ENCODE peak calls at places on chromosome 1, in eight cellular contexts. R is dorsolateral prefrontal cortex, K is PC-3, T is HFF-Myc, I is lower leg skin, E is stomach, S is heart right ventricle, Z is NT2/D1. Q is an unnamed sample.
A peak's percentile ranks its signal among the peaks of the same experiment; 100 is the strongest.

GRCh38 chr1:208028526-208028925 is 117.6 kb upstream of the CD34 start:
- DNase-seq in R (no peak), K (no peak), T (no peak), I (no peak), E (no peak), S (no peak), Z (no peak), Q (no peak)

GRCh38 chr1:43868741-43869067 is 64.9 kb upstream of the ARTN start:
- DNase-seq in R (no peak), K (no peak), T (no peak), I (no peak), E (no peak), S (no peak), Z (no peak), Q (no peak)

GRCh38 chr1:198462365-198463025 is 78.0 kb downstream of the ATP6V1G3 start:
- DNase-seq in R (no peak), K (peak; percentile 80), T (no peak), I (no peak), E (no peak), S (no peak), Z (no peak), Q (no peak)

GRCh38 chr1:100810360-100810759 is 84.3 kb downstream of the EXTL2 start:
- DNase-seq in R (no peak), K (peak; percentile 51), T (no peak), I (no peak), E (no peak), S (no peak), Z (no peak), Q (no peak)

GRCh38 chr1:39047374-39048229 is 21.5 kb downstream of the NDUFS5 start:
- DNase-seq in R (no peak), K (peak; percentile 20), T (peak; percentile 40), I (peak; percentile 87), E (no peak), S (no peak), Z (no peak), Q (peak; percentile 92)

GRCh38 chr1:31054349-31054748 is 11.2 kb downstream of the PUM1 start:
- DNase-seq in R (no peak), K (no peak), T (no peak), I (no peak), E (no peak), S (no peak), Z (no peak), Q (no peak)

GRCh38 chr1:40362699-40363098 is 10.8 kb upstream of the SMAP2 start:
- DNase-seq in R (no peak), K (no peak), T (no peak), I (no peak), E (no peak), S (no peak), Z (no peak), Q (no peak)

GRCh38 chr1:204859885-204860284 is 10.8 kb upstream of the NFASC start:
- DNase-seq in R (no peak), K (no peak), T (no peak), I (no peak), E (no peak), S (no peak), Z (no peak), Q (no peak)

GRCh38 chr1:197915797-197916686 is 1.1 kb upstream of the LHX9 start:
- DNase-seq in R (no peak), K (peak; percentile 79), T (peak; percentile 17), I (peak; percentile 84), E (no peak), S (peak; percentile 60), Z (peak; percentile 88), Q (no peak)

GRCh38 chr1:183164963-183165362 is 21.1 kb upstream of the LAMC2 start:
- DNase-seq in R (no peak), K (peak; percentile 27), T (no peak), I (no peak), E (no peak), S (no peak), Z (no peak), Q (no peak)

GRCh38 chr1:7470904-7471638 is 300.0 kb upstream of the VAMP3 start:
- DNase-seq in R (no peak), K (peak; percentile 95), T (peak; percentile 95), I (peak; percentile 90), E (peak; percentile 46), S (peak; percentile 63), Z (no peak), Q (peak; percentile 93)

GRCh38 chr1:149846600-149847466 is 52.5 kb upstream of the BOLA1 start:
- DNase-seq in R (no peak), K (no peak), T (no peak), I (no peak), E (no peak), S (no peak), Z (no peak), Q (no peak)

GRCh38 chr1:149849246-149849946 is 50.0 kb upstream of the BOLA1 start:
- DNase-seq in R (no peak), K (peak; percentile 16), T (no peak), I (no peak), E (no peak), S (no peak), Z (no peak), Q (no peak)

GRCh38 chr1:149849947-149850360 is 49.4 kb upstream of the BOLA1 start:
- DNase-seq in R (no peak), K (peak; percentile 17), T (no peak), I (no peak), E (no peak), S (no peak), Z (no peak), Q (no peak)

GRCh38 chr1:149848811-149849210 is 50.6 kb upstream of the BOLA1 start:
- DNase-seq in R (no peak), K (peak; percentile 40), T (no peak), I (no peak), E (no peak), S (no peak), Z (no peak), Q (no peak)

DNA sequence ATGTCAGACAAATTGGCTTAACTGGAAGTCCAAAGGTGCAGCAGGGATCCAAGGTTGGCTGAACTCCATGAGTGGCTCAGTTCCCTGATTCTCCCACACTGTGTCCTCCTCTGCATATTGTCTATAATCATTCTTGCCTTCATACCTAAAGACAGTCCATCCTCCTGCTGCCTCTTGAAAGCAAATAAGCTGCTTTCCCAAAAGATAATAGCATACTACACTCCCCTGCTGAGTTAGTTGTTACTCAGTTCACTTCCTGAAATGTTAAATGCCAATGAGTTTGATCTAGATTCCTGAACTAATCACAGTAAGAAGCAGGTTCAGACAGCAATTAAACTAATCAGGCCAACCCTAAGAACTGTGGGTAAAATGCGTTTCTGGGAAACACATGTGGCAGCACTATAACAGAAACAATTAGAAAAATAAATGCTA is 51.0 kb upstream of the BOLA1 start:
- DNase-seq in R (no peak), K (peak; percentile 39), T (no peak), I (no peak), E (no peak), S (no peak), Z (no peak), Q (no peak)
- H3K4me3 ChIP-seq in R (no peak overlapping the region), K (peak overlapping the region; percentile 90), T (peak overlapping the region; percentile 77), I (no peak overlapping the region), E (no peak overlapping the region), S (no peak overlapping the region), Z (peak overlapping the region; percentile 91), Q (no peak overlapping the region)

GRCh38 chr1:21335750-21336168 is 45.5 kb upstream of the ECE1 start:
- DNase-seq in R (no peak), K (peak; percentile 92), T (no peak), I (peak; percentile 84), E (no peak), S (no peak), Z (no peak), Q (no peak)

GRCh38 chr1:21335088-21335678 is 44.9 kb upstream of the ECE1 start:
- DNase-seq in R (no peak), K (no peak), T (no peak), I (peak; percentile 82), E (no peak), S (no peak), Z (no peak), Q (no peak)

GRCh38 chr1:21333824-21334213 is 43.6 kb upstream of the ECE1 start:
- DNase-seq in R (no peak), K (no peak), T (no peak), I (no peak), E (no peak), S (no peak), Z (no peak), Q (no peak)

GRCh38 chr1:21332691-21333449 is 42.6 kb upstream of the ECE1 start:
- DNase-seq in R (no peak), K (no peak), T (no peak), I (no peak), E (no peak), S (no peak), Z (no peak), Q (no peak)

GRCh38 chr1:21334214-21335087 is 44.2 kb upstream of the ECE1 start:
- DNase-seq in R (no peak), K (peak; percentile 84), T (peak; percentile 61), I (peak; percentile 95), E (peak; percentile 76), S (peak; percentile 68), Z (no peak), Q (no peak)
- H3K4me3 ChIP-seq in R (peak overlapping the region; percentile 42), K (peak overlapping the region; percentile 48), T (peak overlapping the region; percentile 25), I (no peak overlapping the region), E (peak overlapping the region; percentile 24), S (peak overlapping the region; percentile 36), Z (no peak overlapping the region), Q (peak overlapping the region; percentile 20)

GRCh38 chr1:244100276-244100675 is 49.2 kb downstream of the ZBTB18 start:
- DNase-seq in R (no peak), K (no peak), T (no peak), I (no peak), E (no peak), S (no peak), Z (no peak), Q (no peak)

GRCh38 chr1:244102471-244102870 is 51.4 kb downstream of the ZBTB18 start:
- DNase-seq in R (no peak), K (no peak), T (no peak), I (no peak), E (no peak), S (no peak), Z (no peak), Q (no peak)

GRCh38 chr1:244102051-244102450 is 51.0 kb downstream of the ZBTB18 start:
- DNase-seq in R (no peak), K (no peak), T (no peak), I (no peak), E (no peak), S (no peak), Z (no peak), Q (no peak)

GRCh38 chr1:244099258-244099930 is 48.3 kb downstream of the ZBTB18 start:
- DNase-seq in R (no peak), K (no peak), T (no peak), I (no peak), E (no peak), S (no peak), Z (no peak), Q (no peak)

GRCh38 chr1:244100691-244101453 is 49.8 kb downstream of the ZBTB18 start:
- DNase-seq in R (no peak), K (no peak), T (no peak), I (no peak), E (no peak), S (no peak), Z (no peak), Q (no peak)
- H3K4me3 ChIP-seq in R (no peak overlapping the region), K (no peak overlapping the region), T (no peak overlapping the region), I (no peak overlapping the region), E (no peak overlapping the region), S (no peak overlapping the region), Z (no peak overlapping the region), Q (no peak overlapping the region)

DNA sequence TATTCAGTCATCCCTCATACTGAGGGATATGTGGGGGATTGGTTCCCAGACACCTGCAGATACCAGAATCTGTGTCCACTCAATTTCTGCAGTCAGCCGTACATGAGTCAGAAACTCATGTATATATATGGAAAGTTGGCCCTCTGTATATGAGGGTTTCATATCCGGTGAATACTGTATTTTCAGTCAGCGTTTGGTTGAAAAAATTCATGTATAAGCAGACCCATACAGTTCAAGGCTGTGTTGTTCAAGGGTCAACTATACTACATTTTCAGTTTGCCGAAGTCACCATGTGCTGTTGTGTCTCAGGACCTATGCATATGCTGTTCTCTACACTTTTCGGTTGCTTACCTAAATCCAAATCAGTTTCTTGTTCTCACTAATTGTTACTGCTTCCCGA is 10.5 kb downstream of the AXDND1 start:
- DNase-seq in R (no peak), K (no peak), T (no peak), I (no peak), E (no peak), S (no peak), Z (no peak), Q (no peak)
- H3K4me3 ChIP-seq in R (no peak overlapping the region), K (no peak overlapping the region), T (no peak overlapping the region), I (no peak overlapping the region), E (no peak overlapping the region), S (no peak overlapping the region), Z (no peak overlapping the region), Q (no peak overlapping the region)